ENCODE peak calls at places on chromosome 5, in four cellular contexts. D, H, X and E are unnamed samples.

GRCh38 chr5:59562756-59563389 is 330.7 kb downstream of the PDE4D start:
- DNase-seq in D (peak), H (peak), X (no peak), E (no peak)

GRCh38 chr5:158877124-158877581 is 222.6 kb downstream of the EBF1 start:
- DNase-seq in D (no peak), H (no peak), X (no peak), E (no peak)

GRCh38 chr5:81233080-81233634 is at the start of gene CKMT2:
- DNase-seq in D (no peak), H (peak), X (peak), E (no peak)

GRCh38 chr5:179608131-179608581 is 15.3 kb downstream of the HNRNPH1 start:
- DNase-seq in D (no peak), H (no peak), X (peak), E (no peak)

GRCh38 chr5:61010759-61011460 is 65.9 kb downstream of the NDUFAF2 start:
- DNase-seq in D (no peak), H (peak), X (peak), E (peak)

GRCh38 chr5:172005708-172006377 is 595 bp downstream of the FBXW11 start:
- DNase-seq in D (no peak), H (peak), X (peak), E (peak)

GRCh38 chr5:59351076-59351794 is 542.3 kb downstream of the PDE4D start:
- DNase-seq in D (no peak), H (no peak), X (no peak), E (no peak)

GRCh38 chr5:93909356-93909755 is 168.0 kb upstream of the POU5F2 start:
- DNase-seq in D (no peak), H (no peak), X (no peak), E (no peak)

GRCh38 chr5:18394154-18394804 is 760.0 kb downstream of the TAF11L14 start:
- DNase-seq in D (no peak), H (peak), X (peak), E (peak)

GRCh38 chr5:43078956-43079355 is 38.8 kb upstream of the ANXA2R start:
- DNase-seq in D (no peak), H (no peak), X (peak), E (no peak)
- TF ChIP-seq BHLHE40 in D (no peak), H (no peak), X (no peak), E (no peak)

DNA sequence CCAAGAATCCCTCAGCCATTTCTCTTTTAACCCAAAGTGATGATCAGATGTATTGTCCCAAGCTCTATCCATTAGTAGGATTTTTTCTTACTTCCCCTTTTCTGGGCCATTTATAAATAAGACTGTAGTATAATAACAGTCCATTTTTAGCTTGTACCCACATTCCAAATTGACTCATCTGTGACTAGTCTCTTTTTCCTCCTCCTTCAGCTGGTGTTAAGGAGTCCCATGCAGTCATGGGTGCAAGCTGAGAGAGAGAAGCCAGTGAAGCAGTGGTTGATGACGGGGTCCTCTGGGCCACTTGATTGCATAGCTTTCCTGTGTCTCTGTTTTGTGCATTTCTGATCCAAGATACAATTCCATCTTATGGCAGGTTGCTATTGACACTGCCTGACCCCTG is 476.0 kb upstream of the CD180 start:
- DNase-seq in D (no peak), H (no peak), X (no peak), E (no peak)
- TF ChIP-seq FOXK2 in D (no peak), H (no peak), X (no peak), E (no peak)

DNA sequence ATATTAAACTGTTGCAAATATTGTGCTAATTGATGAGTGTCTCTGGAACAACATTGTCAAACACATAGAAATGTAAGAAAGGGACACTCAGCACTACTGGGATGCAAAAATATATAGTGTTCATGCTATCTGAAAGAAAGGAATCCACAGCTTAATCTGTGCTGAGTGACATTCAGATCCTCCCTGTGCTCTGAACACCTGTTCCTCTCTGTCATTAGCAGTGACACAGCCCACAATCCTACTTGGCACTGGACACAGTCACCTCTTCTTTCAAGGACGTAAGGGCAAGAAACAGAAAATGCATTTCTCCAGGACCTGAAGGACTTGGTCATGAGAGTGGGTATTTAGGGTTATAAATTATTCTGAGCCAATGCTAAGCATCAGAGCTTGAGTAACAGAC is 121.4 kb upstream of the SV2C start:
- DNase-seq in D (no peak), H (no peak), X (no peak), E (no peak)
- TF ChIP-seq BHLHE40 in D (no peak), H (no peak), X (no peak), E (no peak)

DNA sequence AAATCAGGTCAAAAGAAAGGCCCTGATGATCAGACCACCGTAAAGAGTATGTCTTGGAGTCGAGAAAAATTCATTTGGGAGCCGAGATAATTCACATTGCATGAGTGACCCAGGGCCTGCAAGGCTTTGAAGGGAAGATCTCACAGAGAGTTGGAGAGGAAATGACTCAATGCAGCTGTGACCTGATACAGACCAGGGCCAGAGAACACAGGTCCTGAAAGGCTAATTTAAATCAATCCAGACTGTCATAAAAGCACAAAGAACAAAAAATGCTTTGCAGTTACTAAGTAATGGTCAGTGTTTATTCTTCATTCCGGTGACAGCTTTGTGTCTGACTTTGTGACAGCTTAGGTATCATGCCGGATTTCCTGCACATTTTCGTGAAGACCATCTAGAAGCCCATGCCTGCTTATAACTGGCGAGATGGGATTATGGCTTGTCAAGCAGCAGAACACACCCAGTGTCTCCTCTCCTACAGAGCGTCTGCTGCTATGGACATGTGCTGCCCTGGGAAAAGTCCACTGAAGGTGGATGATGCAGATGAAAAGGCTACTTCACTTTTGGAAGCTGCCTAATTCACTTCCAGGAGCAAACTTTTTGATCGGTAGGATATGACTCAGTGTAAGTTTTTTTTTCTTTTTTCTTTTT is 5.8 kb upstream of the ACTBL2 start:
- DNase-seq in D (no peak), H (no peak), X (peak), E (no peak)
- TF ChIP-seq FOXK2 in D (no peak), H (no peak), X (no peak), E (no peak)

GRCh38 chr5:155839251-155840037 is 487.5 kb upstream of the SGCD start:
- DNase-seq in D (no peak), H (no peak), X (no peak), E (peak)
- TF ChIP-seq BHLHE40 in D (no peak), H (no peak), X (no peak), E (no peak)